ENCODE peak calls at places on chromosome 15, in four cellular contexts. One of them, this sample, is unnamed.

GRCh38 chr15:55218068-55218467 is 21.3 kb upstream of the RSL24D1 start:
- DNase-seq in sigmoid colon: no peak
- DNase-seq in adrenal gland: no peak
- DNase-seq in OCI-LY7: no peak
- DNase-seq in this sample: no peak

GRCh38 chr15:34620122-34620521 is 36.7 kb upstream of the GOLGA8B start:
- DNase-seq in OCI-LY7: no peak
- DNase-seq in adrenal gland: no peak
- DNase-seq in sigmoid colon: no peak
- DNase-seq in this sample: no peak

GRCh38 chr15:70025413-70026296 is 72.1 kb downstream of the TLE3 start:
- DNase-seq in sigmoid colon: no peak
- DNase-seq in OCI-LY7: no peak
- DNase-seq in adrenal gland: no peak
- DNase-seq in this sample: no peak

GRCh38 chr15:74789171-74789627 is 7.3 kb downstream of the CSK start:
- DNase-seq in sigmoid colon: peak
- DNase-seq in OCI-LY7: peak
- DNase-seq in adrenal gland: no peak
- DNase-seq in this sample: peak

GRCh38 chr15:33138000-33138399 is 56.5 kb downstream of the FMN1 start:
- DNase-seq in adrenal gland: no peak
- DNase-seq in sigmoid colon: no peak
- DNase-seq in OCI-LY7: no peak
- DNase-seq in this sample: no peak

GRCh38 chr15:80636675-80637074 is 58.4 kb upstream of the ABHD17C start:
- DNase-seq in adrenal gland: no peak
- DNase-seq in sigmoid colon: no peak
- DNase-seq in OCI-LY7: no peak
- DNase-seq in this sample: peak

GRCh38 chr15:101022876-101023275 is 103.7 kb downstream of the LRRK1 start:
- DNase-seq in sigmoid colon: peak
- DNase-seq in adrenal gland: no peak
- DNase-seq in OCI-LY7: no peak
- DNase-seq in this sample: no peak

GRCh38 chr15:70035719-70036077 is 62.0 kb downstream of the TLE3 start:
- DNase-seq in OCI-LY7: peak
- DNase-seq in adrenal gland: no peak
- DNase-seq in sigmoid colon: peak
- DNase-seq in this sample: no peak

GRCh38 chr15:52337961-52338535 is 42.4 kb upstream of the MYO5C start:
- DNase-seq in OCI-LY7: no peak
- DNase-seq in adrenal gland: no peak
- DNase-seq in sigmoid colon: no peak
- DNase-seq in this sample: no peak

GRCh38 chr15:45573961-45574629 is 13.1 kb upstream of the BLOC1S6 start:
- DNase-seq in OCI-LY7: peak
- DNase-seq in adrenal gland: no peak
- DNase-seq in sigmoid colon: no peak
- DNase-seq in this sample: no peak
- TF ChIP-seq CTCF in OCI-LY7: peak
- TF ChIP-seq CTCF in adrenal gland: no peak
- TF ChIP-seq CTCF in sigmoid colon: no peak
- TF ChIP-seq CTCF in this sample: no peak

GRCh38 chr15:60416519-60416918 is 18.7 kb upstream of the ANXA2 start:
- DNase-seq in OCI-LY7: no peak
- DNase-seq in adrenal gland: no peak
- DNase-seq in sigmoid colon: no peak
- DNase-seq in this sample: no peak
- H3K4me3 ChIP-seq in OCI-LY7: no peak
- H3K4me3 ChIP-seq in adrenal gland: no peak
- H3K4me3 ChIP-seq in sigmoid colon: no peak
- H3K4me3 ChIP-seq in this sample: no peak

GRCh38 chr15:43186003-43186353 is 775 bp downstream of the CCNDBP1 start:
- DNase-seq in adrenal gland: no peak
- DNase-seq in sigmoid colon: no peak
- DNase-seq in OCI-LY7: no peak
- DNase-seq in this sample: no peak
- TF ChIP-seq CTCF in adrenal gland: no peak
- TF ChIP-seq CTCF in sigmoid colon: peak
- TF ChIP-seq CTCF in OCI-LY7: peak
- TF ChIP-seq CTCF in this sample: no peak

GRCh38 chr15:58465866-58466517 is 34.2 kb downstream of the LIPC start:
- DNase-seq in OCI-LY7: no peak
- DNase-seq in adrenal gland: no peak
- DNase-seq in sigmoid colon: no peak
- DNase-seq in this sample: no peak

GRCh38 chr15:58465070-58465469 is 33.3 kb downstream of the LIPC start:
- DNase-seq in sigmoid colon: no peak
- DNase-seq in OCI-LY7: no peak
- DNase-seq in adrenal gland: no peak
- DNase-seq in this sample: no peak

GRCh38 chr15:58462973-58463663 is 31.3 kb downstream of the LIPC start:
- DNase-seq in OCI-LY7: no peak
- DNase-seq in sigmoid colon: no peak
- DNase-seq in adrenal gland: no peak
- DNase-seq in this sample: no peak

GRCh38 chr15:58462547-58462946 is 30.8 kb downstream of the LIPC start:
- DNase-seq in OCI-LY7: peak
- DNase-seq in sigmoid colon: no peak
- DNase-seq in adrenal gland: no peak
- DNase-seq in this sample: peak

DNA sequence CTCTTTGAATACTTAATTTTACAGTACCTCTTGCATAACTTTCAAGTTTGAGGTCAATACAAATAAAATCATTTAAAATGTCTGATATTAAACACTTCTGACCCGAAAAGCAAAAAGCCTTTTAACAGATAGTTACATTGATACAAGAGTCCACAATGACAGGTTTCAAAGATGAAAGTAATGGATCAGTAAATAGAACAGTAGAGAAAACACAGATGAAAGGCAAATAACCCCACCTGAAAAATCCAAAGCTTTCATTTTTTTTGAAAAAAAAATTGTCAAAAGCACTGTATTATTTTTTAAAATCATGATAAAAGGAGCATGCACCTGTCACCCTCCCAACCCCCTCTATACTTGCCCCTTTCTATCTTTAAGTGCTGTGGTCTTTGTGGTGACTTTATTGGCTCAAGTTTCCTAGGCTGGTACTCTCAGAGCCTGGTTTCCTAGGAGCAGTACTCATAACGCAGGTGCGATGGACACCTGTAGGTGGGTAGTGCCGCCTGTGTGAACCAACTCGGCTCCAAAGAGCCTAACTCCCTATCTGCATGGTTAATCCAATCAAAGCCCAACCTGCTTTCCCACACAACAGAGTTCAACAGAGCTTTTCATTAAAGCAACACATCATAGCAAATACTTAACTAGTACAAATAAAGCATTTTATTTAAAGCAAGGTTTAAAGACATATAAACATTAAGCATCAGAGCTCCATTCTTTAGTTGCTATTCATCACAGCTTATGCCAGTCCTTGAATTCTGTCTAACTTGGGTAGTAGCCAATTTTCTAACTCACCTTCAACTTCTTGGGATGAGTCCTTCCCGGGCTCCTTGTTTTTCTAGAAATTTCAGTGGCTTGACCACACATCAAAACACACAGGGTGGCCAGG is 32.3 kb downstream of the LIPC start:
- DNase-seq in sigmoid colon: no peak
- DNase-seq in adrenal gland: no peak
- DNase-seq in OCI-LY7: peak
- DNase-seq in this sample: peak
- H3K4me3 ChIP-seq in sigmoid colon: no peak
- H3K4me3 ChIP-seq in adrenal gland: no peak
- H3K4me3 ChIP-seq in OCI-LY7: no peak
- H3K4me3 ChIP-seq in this sample: no peak

GRCh38 chr15:86213420-86213819 is 133.7 kb downstream of the AGBL1 start:
- DNase-seq in sigmoid colon: no peak
- DNase-seq in adrenal gland: no peak
- DNase-seq in OCI-LY7: no peak
- DNase-seq in this sample: no peak
- TF ChIP-seq CTCF in sigmoid colon: no peak
- TF ChIP-seq CTCF in adrenal gland: no peak
- TF ChIP-seq CTCF in OCI-LY7: peak
- TF ChIP-seq CTCF in this sample: no peak

GRCh38 chr15:64247906-64248541 is 85.2 kb upstream of the PPIB start:
- DNase-seq in adrenal gland: peak
- DNase-seq in sigmoid colon: no peak
- DNase-seq in OCI-LY7: no peak
- DNase-seq in this sample: peak
- H3K4me3 ChIP-seq in adrenal gland: no peak
- H3K4me3 ChIP-seq in sigmoid colon: no peak
- H3K4me3 ChIP-seq in OCI-LY7: no peak
- H3K4me3 ChIP-seq in this sample: no peak

DNA sequence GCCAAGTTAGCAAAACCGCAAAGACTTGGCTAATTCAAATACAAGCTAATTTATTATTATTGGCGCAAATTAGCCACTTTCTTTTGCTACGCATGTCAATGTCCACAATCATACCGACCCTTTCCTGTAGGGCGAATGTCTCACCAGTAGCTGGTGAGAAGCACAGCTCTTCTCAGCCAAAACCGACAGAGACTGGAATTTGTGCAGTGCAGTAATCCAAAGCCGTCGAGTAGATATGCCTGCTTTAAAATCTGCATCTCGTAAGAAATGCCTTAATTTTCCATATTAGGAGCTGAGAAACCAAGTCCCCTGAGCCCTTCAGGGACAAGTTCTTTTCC is 614 bp upstream of the MINDY2 start:
- DNase-seq in OCI-LY7: peak
- DNase-seq in sigmoid colon: no peak
- DNase-seq in adrenal gland: peak
- DNase-seq in this sample: peak
- TF ChIP-seq CTCF in OCI-LY7: no peak
- TF ChIP-seq CTCF in sigmoid colon: peak
- TF ChIP-seq CTCF in adrenal gland: peak
- TF ChIP-seq CTCF in this sample: no peak

GRCh38 chr15:44527241-44527640 is 9.7 kb upstream of the EIF3J start:
- DNase-seq in adrenal gland: no peak
- DNase-seq in sigmoid colon: no peak
- DNase-seq in OCI-LY7: no peak
- DNase-seq in this sample: no peak
- H3K4me3 ChIP-seq in adrenal gland: no peak
- H3K4me3 ChIP-seq in sigmoid colon: no peak
- H3K4me3 ChIP-seq in OCI-LY7: no peak
- H3K4me3 ChIP-seq in this sample: no peak